ENCODE peak calls at places on chromosomes 13 and 19, in eight cellular contexts. A, C, Y, F, G, N, K and Q are unnamed samples.

GRCh38 chr13:107822006-107822405 is 393.3 kb downstream of the LIG4 start:
- DNase-seq in A (no peak), C (peak), Y (no peak), F (no peak), G (no peak), N (no peak), K (no peak), Q (no peak)

GRCh38 chr19:17391371-17392151 is 2.4 kb downstream of the CCDC194 start:
- DNase-seq in A (no peak), C (no peak), Y (no peak), F (no peak), G (no peak), N (no peak), K (no peak), Q (no peak)

GRCh38 chr13:44439615-44440014 is 66.0 kb downstream of the SERP2 start:
- DNase-seq in A (no peak), C (no peak), Y (no peak), F (no peak), G (no peak), N (no peak), K (no peak), Q (no peak)

GRCh38 chr19:2330255-2330631 is 1.8 kb downstream of the SPPL2B start:
- DNase-seq in A (no peak), C (no peak), Y (no peak), F (no peak), G (no peak), N (no peak), K (no peak), Q (no peak)

GRCh38 chr19:35853038-35853756 is 893 bp upstream of the NPHS1 start:
- DNase-seq in A (no peak), C (no peak), Y (no peak), F (no peak), G (no peak), N (no peak), K (no peak), Q (no peak)

GRCh38 chr13:99296270-99296865 is 10.8 kb downstream of the GPR183 start:
- DNase-seq in A (no peak), C (no peak), Y (no peak), F (no peak), G (no peak), N (no peak), K (peak), Q (no peak)

GRCh38 chr19:40411125-40411842 is 1.9 kb downstream of the PRX start:
- DNase-seq in A (no peak), C (no peak), Y (no peak), F (no peak), G (no peak), N (no peak), K (no peak), Q (no peak)

GRCh38 chr13:95100525-95101121 is 200.6 kb downstream of the ABCC4 start:
- DNase-seq in A (no peak), C (peak), Y (no peak), F (peak), G (no peak), N (no peak), K (peak), Q (no peak)

GRCh38 chr19:5035817-5036732 is 67.2 kb downstream of the KDM4B start:
- DNase-seq in A (no peak), C (no peak), Y (no peak), F (no peak), G (no peak), N (no peak), K (no peak), Q (no peak)

GRCh38 chr19:51020988-51021651 is 1.6 kb upstream of the KLK10 start:
- DNase-seq in A (no peak), C (peak), Y (no peak), F (peak), G (no peak), N (peak), K (peak), Q (no peak)

GRCh38 chr13:101325423-101325822 is 90.9 kb downstream of the NALCN start:
- DNase-seq in A (no peak), C (no peak), Y (no peak), F (no peak), G (no peak), N (no peak), K (no peak), Q (peak)

GRCh38 chr13:43561081-43561480 is 225.7 kb downstream of the ENOX1 start:
- DNase-seq in A (no peak), C (no peak), Y (no peak), F (no peak), G (no peak), N (no peak), K (no peak), Q (no peak)

GRCh38 chr19:35846038-35846668 is 6.2 kb downstream of the NPHS1 start:
- DNase-seq in A (no peak), C (no peak), Y (no peak), F (no peak), G (no peak), N (no peak), K (no peak), Q (no peak)

GRCh38 chr19:50835785-50836542 is 2.6 kb upstream of the KLK15 start:
- DNase-seq in A (no peak), C (peak), Y (peak), F (peak), G (peak), N (no peak), K (peak), Q (peak)

GRCh38 chr19:18274776-18275356 is 614 bp upstream of the IQCN start:
- DNase-seq in A (no peak), C (peak), Y (no peak), F (peak), G (no peak), N (peak), K (peak), Q (peak)

GRCh38 chr19:1455336-1456120 is 5.6 kb downstream of the APC2 start:
- DNase-seq in A (no peak), C (peak), Y (peak), F (peak), G (peak), N (no peak), K (no peak), Q (peak)

GRCh38 chr13:84237181-84237580 is 354.9 kb upstream of the SLITRK1 start:
- DNase-seq in A (no peak), C (no peak), Y (no peak), F (no peak), G (no peak), N (no peak), K (no peak), Q (no peak)

GRCh38 chr13:64457976-64458375 is 2772.2 kb downstream of the PCDH9 start:
- DNase-seq in A (no peak), C (peak), Y (no peak), F (no peak), G (no peak), N (no peak), K (peak), Q (no peak)

GRCh38 chr13:22451345-22451744 is 729.4 kb upstream of the SGCG start:
- DNase-seq in A (no peak), C (no peak), Y (peak), F (no peak), G (no peak), N (peak), K (peak), Q (peak)